ENCODE peak calls at places on chromosomes 5 and 9, in four cellular contexts. K is ACHN, I is NCI-H2081, G is fibroblast of the conjunctiva. Z is an unnamed sample.

GRCh38 chr5:139414601-139415121 is 10.8 kb upstream of the SPATA24 start:
- DNase-seq in K (no peak), I (no peak), G (no peak), Z (no peak)

GRCh38 chr9:84701801-84702200 is 32.3 kb downstream of the NTRK2 start:
- DNase-seq in G (no peak), K (no peak), I (no peak), Z (no peak)

GRCh38 chr9:136762915-136763648 is 1.2 kb downstream of the LCN15 start:
- DNase-seq in G (no peak), I (no peak), K (no peak), Z (peak; percentile 40)

GRCh38 chr9:120326076-120326693 is 253.8 kb downstream of the CDK5RAP2 start:
- DNase-seq in G (no peak), K (no peak), I (no peak), Z (no peak)

GRCh38 chr5:133889271-133889905 is 79.0 kb downstream of the C5orf15 start:
- DNase-seq in G (no peak), I (no peak), K (no peak), Z (no peak)

GRCh38 chr5:145585-146323 is 45.5 kb upstream of the LRRC14B start:
- DNase-seq in K (no peak), I (no peak), G (no peak), Z (no peak)

GRCh38 chr9:72351538-72352453 is 13.2 kb downstream of the ZFAND5 start:
- DNase-seq in G (no peak), K (no peak), I (no peak), Z (no peak)

GRCh38 chr9:6054280-6055099 is 39.1 kb upstream of the RANBP6 start:
- DNase-seq in K (peak; percentile 72), I (peak; percentile 86), G (peak; percentile 67), Z (peak; percentile 48)

GRCh38 chr9:14238044-14238443 is 75.9 kb downstream of the NFIB start:
- DNase-seq in G (no peak), K (peak; percentile 54), I (no peak), Z (no peak)

GRCh38 chr9:134204041-134204440 is 39.7 kb upstream of the RNU6ATAC start:
- DNase-seq in I (no peak), K (no peak), G (no peak), Z (no peak)

GRCh38 chr9:136847827-136848392 is 1.3 kb upstream of the PHPT1 start:
- DNase-seq in G (peak; percentile 68), I (peak; percentile 41), K (peak; percentile 81), Z (peak; percentile 65)

GRCh38 chr5:146588331-146588730 is 72.3 kb upstream of the GPR151 start:
- DNase-seq in I (no peak), K (no peak), G (no peak), Z (no peak)

GRCh38 chr9:105887679-105888078 is 193.3 kb downstream of the TMEM38B start:
- DNase-seq in I (no peak), G (no peak), K (no peak), Z (no peak)

GRCh38 chr5:64147849-64148441 is 17.7 kb upstream of the RNF180 start:
- DNase-seq in I (peak; percentile 4), K (peak; percentile 16), G (peak; percentile 21), Z (no peak)

GRCh38 chr5:54959673-54960418 is 25.5 kb downstream of the ESM1 start:
- DNase-seq in I (no peak), G (no peak), K (peak; percentile 22), Z (no peak)

GRCh38 chr5:159412284-159413046 is 82.2 kb upstream of the IL12B start:
- DNase-seq in K (no peak), G (no peak), I (no peak), Z (no peak)

GRCh38 chr5:143041461-143041860 is 271.3 kb downstream of the ARHGAP26 start:
- DNase-seq in G (no peak), K (no peak), I (no peak), Z (no peak)

GRCh38 chr9:104795857-104796256 is 31.9 kb downstream of the NIPSNAP3B start:
- DNase-seq in G (no peak), I (no peak), K (no peak), Z (no peak)

GRCh38 chr5:176337913-176338312 is 23.7 kb downstream of the KIAA1191 start:
- DNase-seq in I (no peak), G (no peak), K (no peak), Z (no peak)

GRCh38 chr9:131960805-131961495 is 118.7 kb downstream of the MED27 start:
- DNase-seq in I (no peak), G (no peak), K (peak; percentile 18), Z (no peak)

GRCh38 chr5:91885291-91886265 is 502.5 kb upstream of the ARRDC3 start:
- DNase-seq in I (no peak), K (no peak), G (no peak), Z (no peak)

GRCh38 chr5:75054110-75054930 is 2.0 kb upstream of the GCNT4 start:
- DNase-seq in I (no peak), G (no peak), K (no peak), Z (no peak)

GRCh38 chr9:109256381-109256780 is 64.5 kb downstream of the EPB41L4B start:
- DNase-seq in K (no peak), G (no peak), I (no peak), Z (no peak)

GRCh38 chr5:175516933-175517823 is 38.8 kb downstream of the SFXN1 start:
- DNase-seq in G (no peak), K (no peak), I (no peak), Z (no peak)

GRCh38 chr9:94606641-94607339 is 13.2 kb upstream of the FBP2 start:
- DNase-seq in G (no peak), K (no peak), I (no peak), Z (no peak)

GRCh38 chr5:88691945-88692868 is 190.8 kb downstream of the MEF2C start:
- DNase-seq in G (no peak), I (no peak), K (peak; percentile 11), Z (no peak)

GRCh38 chr9:89453452-89453851 is 44.5 kb downstream of the SEMA4D start:
- DNase-seq in K (no peak), G (no peak), I (no peak), Z (no peak)

GRCh38 chr5:181246276-181247050 is 2.8 kb upstream of the RACK1 start:
- DNase-seq in G (peak; percentile 67), I (no peak), K (peak; percentile 81), Z (no peak)

GRCh38 chr5:23257656-23258055 is 249.8 kb upstream of the PRDM9 start:
- DNase-seq in K (peak; percentile 7), G (no peak), I (no peak), Z (no peak)

GRCh38 chr9:98506422-98507054 is 202.2 kb downstream of the GABBR2 start:
- DNase-seq in I (no peak), G (no peak), K (no peak), Z (no peak)

GRCh38 chr5:94422819-94423218 is 195.6 kb downstream of the KIAA0825 start:
- DNase-seq in G (no peak), K (peak; percentile 17), I (no peak), Z (peak; percentile 47)

GRCh38 chr5:175718401-175719108 is 60.7 kb downstream of the HRH2 start:
- DNase-seq in K (peak; percentile 25), I (no peak), G (no peak), Z (no peak)

GRCh38 chr9:89122944-89123343 is 55.7 kb downstream of the SHC3 start:
- DNase-seq in G (peak; percentile 49), K (no peak), I (no peak), Z (no peak)

Z was measured in DMS153.